ENCODE peak calls at places on chromosomes 6 and 20, in six cellular contexts. J is tibial artery, C is neural progenitor cell, X is upper lobe of left lung, V is GM23338, Q is mucosa of descending colon. S is an unnamed sample.
A peak's percentile ranks its signal among the peaks of the same experiment; 100 is the strongest.

GRCh38 chr6:30480536-30481156 is 8.7 kb upstream of the HLA-E start:
- DNase-seq in V (peak; percentile 25), C (no peak), J (no peak), Q (no peak), X (no peak), S (no peak)

GRCh38 chr6:125546827-125547226 is 202.6 kb upstream of the HEY2 start:
- DNase-seq in J (peak; percentile 27), X (no peak), V (peak; percentile 27), C (no peak), Q (no peak), S (no peak)

GRCh38 chr6:136181858-136182257 is 68.3 kb downstream of the MTFR2 start:
- DNase-seq in V (no peak), Q (no peak), X (no peak), C (no peak), J (no peak), S (no peak)

GRCh38 chr6:52055451-52055850 is 32.0 kb downstream of the PKHD1 start:
- DNase-seq in Q (no peak), X (no peak), J (no peak), V (no peak), C (no peak), S (no peak)

GRCh38 chr6:37052027-37052628 is 46.7 kb downstream of the FGD2 start:
- DNase-seq in Q (no peak), X (no peak), J (no peak), C (peak; percentile 73), V (peak; percentile 89), S (no peak)

GRCh38 chr20:36126836-36127529 is 27.6 kb upstream of the EPB41L1 start:
- DNase-seq in J (no peak), X (no peak), Q (no peak), C (peak; percentile 83), V (peak; percentile 56), S (no peak)

GRCh38 chr6:23656257-23656731 is 469.7 kb upstream of the NRSN1 start:
- DNase-seq in C (peak; percentile 41), Q (no peak), V (peak; percentile 18), J (no peak), X (no peak), S (no peak)

GRCh38 chr6:1625352-1625773 is 15.6 kb downstream of the FOXC1 start:
- DNase-seq in C (peak; percentile 74), X (no peak), Q (no peak), V (no peak), J (no peak), S (no peak)

GRCh38 chr6:122788663-122789062 is 395 bp upstream of the SMPDL3A start:
- DNase-seq in V (peak; percentile 13), Q (no peak), X (no peak), J (no peak), C (peak; percentile 32), S (no peak)

GRCh38 chr6:37141291-37142046 is 28.5 kb upstream of the PIM1 start:
- DNase-seq in Q (no peak), V (peak; percentile 97), J (no peak), X (no peak), C (peak; percentile 85), S (no peak)

GRCh38 chr6:123953920-123954319 is 150.3 kb downstream of the NKAIN2 start:
- DNase-seq in J (no peak), C (no peak), Q (no peak), V (no peak), X (no peak), S (no peak)

GRCh38 chr20:4828830-4829493 is 107.3 kb downstream of the PRND start:
- DNase-seq in J (no peak), Q (no peak), C (no peak), V (no peak), X (no peak), S (no peak)

GRCh38 chr6:124947821-124948451 is 14.3 kb upstream of the RNF217 start:
- DNase-seq in V (no peak), J (no peak), Q (no peak), C (no peak), X (no peak), S (no peak)

GRCh38 chr6:21942910-21943309 is 349.4 kb downstream of the SOX4 start:
- DNase-seq in C (no peak), Q (no peak), V (no peak), J (no peak), X (no peak), S (no peak)

GRCh38 chr20:22383156-22383555 is 201.2 kb downstream of the FOXA2 start:
- DNase-seq in X (no peak), V (no peak), C (no peak), Q (no peak), J (no peak), S (no peak)

GRCh38 chr6:136987526-136987925 is 57.2 kb downstream of the IL20RA start:
- DNase-seq in J (no peak), X (no peak), Q (no peak), V (no peak), C (no peak), S (no peak)

GRCh38 chr6:107763959-107764358 is 60.2 kb downstream of the SCML4 start:
- DNase-seq in J (no peak), Q (no peak), C (no peak), V (no peak), X (no peak), S (no peak)

GRCh38 chr6:168165373-168165772 is 86.4 kb upstream of the FRMD1 start:
- DNase-seq in Q (no peak), X (no peak), C (no peak), V (no peak), J (no peak), S (no peak)

GRCh38 chr20:50850721-50851286 is 55.9 kb downstream of the BCAS4 start:
- DNase-seq in J (no peak), C (peak; percentile 55), Q (no peak), X (peak; percentile 43), V (peak; percentile 61), S (peak; percentile 75)
- TF ChIP-seq CTCF in J (no peak), C (no peak), Q (no peak), X (no peak), V (no peak), S (no peak)

GRCh38 chr20:58403272-58403671 is 14.2 kb downstream of the VAPB start:
- DNase-seq in X (no peak), Q (no peak), J (no peak), C (no peak), V (no peak), S (no peak)

GRCh38 chr20:58402827-58403226 is 13.8 kb downstream of the VAPB start:
- DNase-seq in Q (no peak), J (no peak), X (no peak), V (no peak), C (no peak), S (no peak)

GRCh38 chr20:58399926-58400325 is 10.9 kb downstream of the VAPB start:
- DNase-seq in Q (no peak), J (no peak), X (no peak), C (no peak), V (peak; percentile 62), S (no peak)

GRCh38 chr20:58401123-58401639 is 12.2 kb downstream of the VAPB start:
- DNase-seq in V (no peak), Q (no peak), C (no peak), J (no peak), X (no peak), S (no peak)

DNA sequence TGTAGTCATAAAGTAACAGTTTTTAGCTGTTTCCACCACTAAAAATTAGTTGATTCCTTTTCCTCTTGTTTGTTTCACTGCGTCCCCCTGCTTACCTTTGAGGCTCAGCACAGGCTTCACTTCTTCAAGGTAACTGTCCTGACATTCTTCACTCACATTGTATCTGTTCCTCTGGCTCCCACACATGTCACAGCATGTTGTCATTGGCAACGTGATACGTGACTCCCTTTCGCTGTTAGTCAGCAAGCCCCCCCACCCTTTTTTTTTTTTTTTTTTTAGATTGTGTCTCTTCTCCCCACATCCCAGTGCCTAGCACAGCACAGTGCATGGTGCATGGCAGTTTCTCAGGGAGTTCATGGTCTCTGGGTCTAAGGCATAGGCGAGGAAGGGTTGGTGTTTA is 13.3 kb downstream of the VAPB start:
- DNase-seq in C (no peak), X (no peak), V (no peak), J (no peak), Q (no peak), S (no peak)
- H3K4me1 ChIP-seq in C (peaks cover 5% of the 10 kb centered on the region), X (peaks cover 24% of the 10 kb centered on the region), V (peaks cover 52% of the 10 kb centered on the region), J (no peaks in the 10 kb centered on the region), Q (peaks cover 4% of the 10 kb centered on the region), S (peaks cover 42% of the 10 kb centered on the region)

DNA sequence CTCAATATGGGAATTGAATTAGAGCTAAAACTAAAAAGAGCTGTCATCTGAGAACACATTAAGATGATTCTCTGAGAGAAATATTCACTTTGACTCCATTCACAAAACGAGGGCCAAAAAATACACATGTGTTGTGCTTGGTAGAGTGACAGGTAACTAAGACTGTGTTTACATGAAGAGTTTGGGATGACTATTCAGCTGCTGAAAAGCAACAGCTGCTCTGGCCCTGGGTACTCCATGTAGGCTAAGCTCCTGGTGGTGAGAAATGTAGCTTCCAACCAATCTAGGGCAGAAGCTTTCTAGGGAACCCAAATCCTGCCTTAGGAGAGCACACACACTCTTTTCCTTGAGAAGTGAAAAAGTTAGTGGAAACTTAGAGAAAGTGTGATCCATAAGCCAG is 184.5 kb downstream of the COL21A1 start:
- DNase-seq in Q (no peak), V (no peak), X (no peak), J (no peak), C (no peak), S (no peak)
- TF ChIP-seq CTCF in Q (no peak), V (no peak), X (no peak), J (no peak), C (no peak), S (no peak)

GRCh38 chr20:50575869-50576720 is 65.9 kb downstream of the PTPN1 start:
- DNase-seq in Q (no peak), V (peak; percentile 80), C (peak; percentile 72), J (peak; percentile 64), X (peak; percentile 81), S (peak; percentile 88)

GRCh38 chr20:50574108-50574507 is 63.9 kb downstream of the PTPN1 start:
- DNase-seq in X (no peak), Q (no peak), V (no peak), C (no peak), J (no peak), S (peak; percentile 80)

GRCh38 chr20:50571466-50571865 is 61.3 kb downstream of the PTPN1 start:
- DNase-seq in J (no peak), Q (no peak), C (no peak), X (no peak), V (no peak), S (no peak)

GRCh38 chr20:50574586-50574985 is 64.4 kb downstream of the PTPN1 start:
- DNase-seq in C (no peak), V (no peak), Q (no peak), X (no peak), J (no peak), S (peak; percentile 64)

DNA sequence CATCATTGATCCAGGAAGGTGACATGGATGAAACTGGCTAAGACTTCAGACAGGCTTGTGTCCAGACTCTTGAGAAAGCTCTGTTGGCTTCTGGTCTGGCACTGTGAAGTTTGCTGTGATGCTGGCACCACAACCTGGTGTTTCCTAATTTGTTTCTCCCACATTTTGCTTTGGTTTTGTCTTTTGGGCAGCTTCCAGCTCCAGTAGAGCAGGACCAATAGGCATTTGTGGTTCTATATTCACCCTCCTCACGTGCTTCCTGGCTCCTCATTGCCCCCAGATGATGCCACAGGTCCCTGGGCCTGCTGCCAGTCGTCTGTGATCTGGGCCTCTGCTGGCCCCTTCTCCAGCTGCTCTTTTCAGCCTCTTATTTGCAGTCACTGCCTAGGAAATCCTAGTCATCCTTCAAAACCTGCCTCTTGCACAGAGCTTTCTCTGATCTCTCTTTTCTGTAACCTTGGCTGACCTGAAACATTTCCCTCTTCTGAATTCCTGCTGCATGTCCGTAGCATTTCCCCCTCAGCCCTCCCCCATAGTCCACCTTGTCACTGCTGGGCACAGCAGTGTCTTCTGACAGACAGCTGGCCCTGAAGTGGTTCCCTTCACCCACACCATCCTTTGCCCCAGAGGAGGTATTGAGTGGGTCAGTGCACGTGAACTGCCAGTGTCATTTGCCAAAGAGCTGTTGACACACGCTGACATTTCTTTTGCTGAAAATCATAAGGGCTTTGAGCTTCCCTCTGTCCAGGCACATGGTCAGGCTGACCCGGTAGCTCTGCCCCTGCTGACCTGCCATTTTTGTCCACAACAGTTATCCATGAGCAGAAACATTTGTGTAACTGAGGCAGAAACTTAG is 63.0 kb downstream of the PTPN1 start:
- DNase-seq in V (no peak), Q (no peak), X (no peak), C (no peak), J (peak; percentile 84), S (no peak)
- H3K4me1 ChIP-seq in V (no peaks in the 10 kb centered on the region), Q (peaks cover 12% of the 10 kb centered on the region), X (peaks cover 50% of the 10 kb centered on the region), C (no peaks in the 10 kb centered on the region), J (no peaks in the 10 kb centered on the region), S (no peaks in the 10 kb centered on the region)

S was measured in RWPE2.